ENCODE peak calls at places on chromosomes 1 and 21, in four cellular contexts. N is WTC11, L is K562, A is HepG2. Z is an unnamed sample.

GRCh38 chr1:21691739-21692138 is 22.6 kb upstream of the RAP1GAP start:
- DNase-seq in N (no peak), L (no peak), A (no peak), Z (no peak)

GRCh38 chr1:196324345-196324744 is 283.9 kb downstream of the KCNT2 start:
- DNase-seq in N (no peak), L (no peak), A (no peak), Z (no peak)

GRCh38 chr1:154527192-154527591 is 25.0 kb upstream of the SHE start:
- DNase-seq in N (no peak), L (no peak), A (no peak), Z (no peak)

GRCh38 chr21:43608225-43608624 is 51.1 kb downstream of the HSF2BP start:
- DNase-seq in N (no peak), L (no peak), A (no peak), Z (no peak)

GRCh38 chr1:109274533-109275476 is 8.1 kb downstream of the PSRC1 start:
- DNase-seq in N (no peak), L (peak; percentile 78), A (peak; percentile 93), Z (peak; percentile 76)

GRCh38 chr1:114509596-114510234 is 1.3 kb downstream of the TRIM33 start:
- DNase-seq in N (no peak), L (no peak), A (no peak), Z (no peak)

GRCh38 chr1:201557572-201557958 is 18.6 kb downstream of the NAV1 start:
- DNase-seq in N (no peak), L (no peak), A (no peak), Z (no peak)

GRCh38 chr1:243508303-243508713 is 252.5 kb downstream of the SDCCAG8 start:
- DNase-seq in N (no peak), L (no peak), A (no peak), Z (no peak)

GRCh38 chr1:113325039-113325438 is 65.3 kb upstream of the MAGI3 start:
- DNase-seq in N (no peak), L (no peak), A (peak; percentile 9), Z (peak; percentile 70)

GRCh38 chr1:17559618-17560419 is 20.3 kb downstream of the ARHGEF10L start:
- DNase-seq in N (no peak), L (no peak), A (no peak), Z (no peak)

GRCh38 chr1:109619405-109619654 is at the start of gene GNAT2:
- DNase-seq in N (no peak), L (no peak), A (no peak), Z (no peak)

GRCh38 chr1:1237874-1238701 is 6.1 kb downstream of the B3GALT6 start:
- DNase-seq in N (no peak), L (no peak), A (peak; percentile 84), Z (no peak)

GRCh38 chr1:12600880-12601633 is 17.0 kb downstream of the DHRS3 start:
- DNase-seq in N (peak; percentile 71), L (peak; percentile 77), A (peak; percentile 62), Z (peak; percentile 75)

GRCh38 chr1:9960705-9961562 is 17.7 kb downstream of the NMNAT1 start:
- DNase-seq in N (peak; percentile 66), L (no peak), A (no peak), Z (no peak)

GRCh38 chr1:184056921-184057496 is 5.5 kb downstream of the TSEN15 start:
- DNase-seq in N (no peak), L (no peak), A (no peak), Z (no peak)

GRCh38 chr21:31351438-31351837 is 7.4 kb upstream of the TIAM1 start:
- DNase-seq in N (no peak), L (no peak), A (no peak), Z (peak; percentile 6)

GRCh38 chr1:110258734-110259133 is 48.6 kb downstream of the KCNC4 start:
- DNase-seq in N (no peak), L (no peak), A (no peak), Z (no peak)

GRCh38 chr1:115908565-115909334 is 67.6 kb upstream of the SLC22A15 start:
- DNase-seq in N (no peak), L (no peak), A (no peak), Z (no peak)

GRCh38 chr1:8858112-8858668 is 20.3 kb downstream of the ENO1 start:
- DNase-seq in N (no peak), L (peak; percentile 60), A (peak; percentile 83), Z (no peak)
- TF ChIP-seq HMGXB4 in N (no peak), L (no peak), A (no peak), Z (no peak)

GRCh38 chr1:204077979-204078696 is 5.2 kb downstream of the SOX13 start:
- DNase-seq in N (peak; percentile 76), L (no peak), A (peak; percentile 83), Z (peak; percentile 17)
- TF ChIP-seq HMGXB4 in N (no peak), L (no peak), A (peak; percentile 46), Z (no peak)

GRCh38 chr21:38400195-38400695 is 98.0 kb downstream of the ERG start:
- DNase-seq in N (no peak), L (no peak), A (no peak), Z (no peak)
- TF ChIP-seq HMGXB4 in N (no peak), L (no peak), A (no peak), Z (no peak)

GRCh38 chr1:172003766-172004530 is 162.7 kb downstream of the DNM3 start:
- DNase-seq in N (no peak), L (no peak), A (no peak), Z (no peak)
- TF ChIP-seq HMGXB4 in N (no peak), L (no peak), A (no peak), Z (no peak)

GRCh38 chr1:167584581-167584980 is 31.0 kb upstream of the CREG1 start:
- DNase-seq in N (no peak), L (no peak), A (no peak), Z (no peak)
- TF ChIP-seq HMGXB4 in N (no peak), L (no peak), A (no peak), Z (no peak)

GRCh38 chr1:53641481-53642214 is 97.3 kb downstream of the GLIS1 start:
- DNase-seq in N (peak; percentile 7), L (no peak), A (no peak), Z (no peak)

GRCh38 chr1:53643061-53643880 is 95.7 kb downstream of the GLIS1 start:
- DNase-seq in N (peak; percentile 1), L (no peak), A (no peak), Z (no peak)

GRCh38 chr1:53642607-53643006 is 96.4 kb downstream of the GLIS1 start:
- DNase-seq in N (peak; percentile 4), L (no peak), A (no peak), Z (no peak)

GRCh38 chr1:53640696-53641065 is 98.3 kb downstream of the GLIS1 start:
- DNase-seq in N (peak; percentile 2), L (no peak), A (no peak), Z (no peak)

GRCh38 chr1:53642215-53642555 is 96.8 kb downstream of the GLIS1 start:
- DNase-seq in N (peak; percentile 5), L (no peak), A (no peak), Z (no peak)
- TF ChIP-seq HMGXB4 in N (no peak), L (no peak), A (no peak), Z (no peak)

GRCh38 chr1:15350151-15350550 is 59.5 kb upstream of the EFHD2 start:
- DNase-seq in N (no peak), L (no peak), A (no peak), Z (no peak)

GRCh38 chr1:15351301-15351700 is 58.4 kb upstream of the EFHD2 start:
- DNase-seq in N (no peak), L (no peak), A (no peak), Z (no peak)

GRCh38 chr1:15353839-15354579 is 55.7 kb upstream of the EFHD2 start:
- DNase-seq in N (no peak), L (no peak), A (peak; percentile 43), Z (no peak)

GRCh38 chr1:15350551-15351200 is 59.0 kb upstream of the EFHD2 start:
- DNase-seq in N (no peak), L (no peak), A (no peak), Z (no peak)

DNA sequence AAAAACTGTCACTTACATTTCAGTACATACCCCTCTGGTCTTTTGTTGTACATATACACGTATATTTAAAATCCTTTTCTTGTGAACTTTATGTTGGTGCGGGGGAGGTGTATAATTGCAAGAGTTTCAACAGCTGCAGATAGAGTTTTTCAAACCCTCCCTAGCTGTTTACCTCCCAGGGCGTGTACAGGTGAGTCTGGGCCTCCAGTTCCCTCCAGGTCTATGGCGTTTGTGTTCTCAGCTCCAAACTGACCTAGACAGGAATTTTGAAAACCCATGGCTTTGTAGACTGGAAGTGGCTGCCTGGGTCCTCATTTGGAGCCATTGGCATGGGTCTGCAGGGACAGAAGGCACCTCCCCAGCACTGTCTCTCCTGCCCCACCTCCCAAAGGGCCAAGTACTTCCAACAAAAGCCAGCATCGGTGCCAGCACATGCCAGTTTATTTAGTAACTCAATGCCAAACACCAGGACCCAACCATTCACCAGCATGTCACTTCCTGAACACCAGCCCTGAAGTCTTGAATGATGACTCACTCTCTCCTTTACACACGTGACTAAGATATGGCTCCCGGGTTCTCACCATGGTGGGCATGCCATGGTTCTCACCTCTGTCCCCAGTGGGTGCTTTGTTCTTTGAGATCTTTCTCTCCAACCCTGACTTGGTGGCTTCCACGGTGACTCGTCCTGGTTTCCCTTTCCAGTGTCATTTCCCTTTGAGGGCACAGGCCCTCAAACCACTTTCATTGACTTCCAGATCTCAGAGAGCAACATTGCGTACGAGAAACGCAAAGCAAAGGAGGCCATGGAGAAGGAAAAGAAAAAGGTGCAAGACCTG is 57.3 kb upstream of the EFHD2 start:
- DNase-seq in N (no peak), L (peak; percentile 56), A (peak; percentile 80), Z (peak; percentile 96)
- TF ChIP-seq HMGXB4 in N (no peak), L (no peak), A (no peak), Z (no peak)

DNA sequence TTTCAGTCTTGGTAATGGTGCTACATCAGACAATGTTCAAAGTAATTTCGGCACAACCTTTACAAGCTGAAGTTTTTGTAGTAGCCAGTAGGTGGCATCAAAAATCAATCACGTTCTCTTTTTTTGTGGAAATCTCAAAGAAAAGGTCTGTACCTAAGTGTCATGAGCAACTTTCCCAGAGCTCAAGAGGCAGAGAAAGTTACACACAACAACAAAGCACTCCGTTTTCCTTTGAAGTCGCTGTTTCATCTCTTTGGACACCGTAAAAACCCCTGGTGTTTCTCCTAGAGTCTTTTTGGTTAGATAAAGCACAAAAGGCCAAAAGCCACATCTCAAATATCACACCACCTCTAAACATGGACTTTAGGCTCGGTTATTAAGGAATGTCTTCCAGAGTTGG is 131.6 kb downstream of the LHX8 start:
- DNase-seq in N (no peak), L (peak; percentile 17), A (peak; percentile 67), Z (peak; percentile 33)
- TF ChIP-seq HMGXB4 in N (no peak), L (no peak), A (no peak), Z (no peak)

DNA sequence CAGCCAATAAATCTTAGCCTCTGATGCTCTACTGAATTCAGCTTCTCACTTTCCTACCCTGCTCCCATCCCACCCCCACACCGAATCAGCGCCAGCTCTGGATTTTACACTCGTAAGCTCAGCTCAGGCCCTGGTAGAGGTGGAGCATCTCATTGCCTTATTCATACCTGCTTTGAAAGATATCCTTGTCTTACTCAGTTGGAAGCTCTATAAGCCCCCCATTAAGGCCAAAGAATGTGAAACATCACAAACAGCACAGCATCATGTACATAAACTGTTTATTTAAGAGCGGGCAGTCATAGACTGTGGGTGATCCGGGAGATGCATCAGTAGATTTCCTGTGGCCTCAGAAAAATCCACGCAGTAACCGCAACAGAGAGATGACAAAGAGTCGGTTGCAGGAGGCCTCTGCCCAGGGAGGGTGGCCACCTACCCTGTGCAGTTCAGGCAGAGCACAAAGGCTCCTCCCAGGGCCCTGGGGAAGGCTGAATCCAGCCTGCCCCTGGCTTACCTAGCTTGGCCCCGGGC is 36.4 kb upstream of the ETS2 start:
- DNase-seq in N (no peak), L (no peak), A (no peak), Z (no peak)
- TF ChIP-seq HMGXB4 in N (no peak), L (no peak), A (no peak), Z (no peak)